ENCODE peak calls at places on chromosomes 6 and 20, in six cellular contexts. A is NCI-H1105; H is heart right ventricle; Q is iris pigment epithelial cell; E is fibroblast of the aortic adventitia; U is stimulated activated CD4-positive, alpha-beta T cell treated with anti-CD3 and anti-CD28 coated beads, Interleukin-15, amount 100 ng/mL, for 1 hour. P is an unnamed sample.

GRCh38 chr6:132289761-132290160 is 111.5 kb downstream of the MOXD1 start:
- DNase-seq in Q (no peak), A (no peak), U (no peak), H (no peak), E (peak; percentile 9), P (no peak)

GRCh38 chr20:40815156-40816038 is 126.4 kb upstream of the MAFB start:
- DNase-seq in U (no peak), A (no peak), E (no peak), H (no peak), Q (no peak), P (no peak)

GRCh38 chr20:41072099-41072798 is 43.6 kb downstream of the TOP1 start:
- DNase-seq in A (no peak), H (peak; percentile 18), Q (peak; percentile 93), U (no peak), E (peak; percentile 89), P (no peak)

GRCh38 chr6:158205220-158205944 is 37.2 kb downstream of the GTF2H5 start:
- DNase-seq in E (no peak), H (no peak), Q (peak; percentile 23), A (no peak), U (no peak), P (no peak)

GRCh38 chr6:152378154-152378553 is 259.0 kb downstream of the SYNE1 start:
- DNase-seq in Q (peak; percentile 74), U (no peak), E (no peak), A (no peak), H (no peak), P (no peak)

GRCh38 chr20:17505664-17506517 is 25.3 kb downstream of the BFSP1 start:
- DNase-seq in H (no peak), U (peak; percentile 25), Q (peak; percentile 57), E (peak; percentile 45), A (no peak), P (no peak)

GRCh38 chr20:15012551-15012950 is 675.1 kb upstream of the FLRT3 start:
- DNase-seq in H (no peak), E (no peak), A (peak; percentile 77), U (no peak), Q (no peak), P (no peak)

GRCh38 chr20:24721891-24722530 is 227.1 kb upstream of the CST7 start:
- DNase-seq in H (no peak), Q (no peak), U (no peak), A (peak; percentile 12), E (no peak), P (no peak)

GRCh38 chr6:16168858-16169257 is 40.0 kb downstream of the MYLIP start:
- DNase-seq in A (peak; percentile 46), E (peak; percentile 66), H (no peak), U (no peak), Q (peak; percentile 58), P (no peak)

GRCh38 chr6:31822038-31822821 is 5.3 kb upstream of the HSPA1B start:
- DNase-seq in H (peak; percentile 88), U (no peak), E (peak; percentile 93), A (peak; percentile 35), Q (peak; percentile 79), P (peak; percentile 88)

GRCh38 chr6:39054577-39055142 is 6.1 kb downstream of the GLP1R start:
- DNase-seq in Q (no peak), U (no peak), H (no peak), A (no peak), E (no peak), P (no peak)

GRCh38 chr20:12891643-12892042 is 117.1 kb upstream of the SPTLC3 start:
- DNase-seq in E (no peak), H (no peak), Q (no peak), A (no peak), U (no peak), P (no peak)

GRCh38 chr20:33852971-33853813 is 42.0 kb downstream of the CHMP4B start:
- DNase-seq in E (no peak), Q (no peak), U (no peak), H (no peak), A (no peak), P (no peak)

GRCh38 chr6:163711615-163712568 is 297.4 kb downstream of the QKI start:
- DNase-seq in H (peak; percentile 83), U (no peak), E (peak; percentile 25), A (no peak), Q (no peak), P (peak; percentile 90)

GRCh38 chr6:96563853-96564252 is 925 bp downstream of the FHL5 start:
- DNase-seq in H (no peak), U (no peak), E (no peak), Q (no peak), A (no peak), P (no peak)

GRCh38 chr6:44086931-44087574 is 40.2 kb downstream of the MRPL14 start:
- DNase-seq in A (peak; percentile 8), E (no peak), H (no peak), Q (no peak), U (no peak), P (no peak)

GRCh38 chr6:43871284-43871683 is 101.3 kb downstream of the VEGFA start:
- DNase-seq in A (no peak), U (no peak), Q (no peak), E (no peak), H (no peak), P (no peak)